ENCODE peak calls at places on chromosomes 11 and 22, in six cellular contexts. X is upper lobe of right lung, F is small intestine, B is fibroblast of lung, S is gastrocnemius medialis, N is astrocyte. W is an unnamed sample.

GRCh38 chr11:117903505-117904382 is 25.5 kb downstream of the TMPRSS13 start:
- DNase-seq in X (no peak), F (no peak), B (no peak), S (no peak), N (no peak), W (no peak)

GRCh38 chr11:132050577-132051180 is 680.3 kb downstream of the NTM start:
- DNase-seq in X (no peak), F (no peak), B (no peak), S (no peak), N (peak; percentile 57), W (no peak)

GRCh38 chr11:66727282-66727882 is 1.6 kb downstream of the SPTBN2 start:
- DNase-seq in X (no peak), F (peak; percentile 15), B (peak; percentile 5), S (no peak), N (peak; percentile 23), W (no peak)

GRCh38 chr22:35399114-35399677 is 744 bp upstream of the MCM5 start:
- DNase-seq in X (no peak), F (no peak), B (no peak), S (no peak), N (no peak), W (no peak)

GRCh38 chr11:108890482-108891092 is 225.7 kb downstream of the DDX10 start:
- DNase-seq in X (no peak), F (no peak), B (peak; percentile 34), S (no peak), N (no peak), W (no peak)

GRCh38 chr22:27460596-27461347 is 340.8 kb downstream of the MN1 start:
- DNase-seq in X (no peak), F (no peak), B (peak; percentile 40), S (peak; percentile 29), N (peak; percentile 85), W (no peak)

GRCh38 chr11:108498046-108498815 is at the start of gene POGLUT3:
- DNase-seq in X (peak; percentile 81), F (peak; percentile 27), B (peak; percentile 58), S (peak; percentile 18), N (peak; percentile 50), W (no peak)

GRCh38 chr11:103812680-103813079 is 223.8 kb upstream of the DDI1 start:
- DNase-seq in X (no peak), F (no peak), B (no peak), S (no peak), N (no peak), W (no peak)

GRCh38 chr11:44978961-44979331 is 28.3 kb upstream of the TP53I11 start:
- DNase-seq in X (no peak), F (peak; percentile 80), B (no peak), S (no peak), N (no peak), W (no peak)

GRCh38 chr11:103924166-103925013 is 112.0 kb upstream of the DDI1 start:
- DNase-seq in X (no peak), F (no peak), B (no peak), S (no peak), N (peak; percentile 47), W (no peak)

GRCh38 chr22:29207231-29207550 is 1.5 kb downstream of the EMID1 start:
- DNase-seq in X (no peak), F (no peak), B (no peak), S (no peak), N (no peak), W (no peak)

GRCh38 chr11:7537260-7537659 is 23.5 kb downstream of the PPFIBP2 start:
- DNase-seq in X (no peak), F (no peak), B (no peak), S (no peak), N (no peak), W (no peak)

GRCh38 chr22:22942511-22943329 is 55.1 kb downstream of the IGLL5 start:
- DNase-seq in X (peak; percentile 67), F (peak; percentile 37), B (peak; percentile 56), S (no peak), N (peak; percentile 14), W (no peak)

GRCh38 chr11:79768343-79768742 is 327.5 kb upstream of the TENM4 start:
- DNase-seq in X (no peak), F (peak; percentile 77), B (no peak), S (no peak), N (no peak), W (no peak)

GRCh38 chr22:30637701-30638114 is 2.1 kb downstream of the SLC35E4 start:
- DNase-seq in X (no peak), F (no peak), B (no peak), S (no peak), N (no peak), W (no peak)

GRCh38 chr22:28023036-28023435 is 104.0 kb upstream of the PITPNB start:
- DNase-seq in X (peak; percentile 39), F (no peak), B (no peak), S (no peak), N (no peak), W (no peak)

GRCh38 chr11:100925935-100926334 is 203.7 kb downstream of the PGR start:
- DNase-seq in X (no peak), F (peak; percentile 26), B (peak; percentile 80), S (no peak), N (peak; percentile 89), W (no peak)

GRCh38 chr11:92399702-92400101 is 175.1 kb downstream of the FAT3 start:
- DNase-seq in X (no peak), F (no peak), B (no peak), S (no peak), N (no peak), W (no peak)

GRCh38 chr22:26574001-26574723 is 15.8 kb downstream of the TPST2 start:
- DNase-seq in X (no peak), F (no peak), B (no peak), S (no peak), N (no peak), W (no peak)

GRCh38 chr11:31995525-31996123 is 95.2 kb upstream of the RCN1 start:
- DNase-seq in X (no peak), F (peak; percentile 51), B (peak; percentile 41), S (no peak), N (no peak), W (no peak)

GRCh38 chr22:43160497-43161126 is 9.3 kb downstream of the TSPO start:
- DNase-seq in X (no peak), F (no peak), B (no peak), S (no peak), N (no peak), W (no peak)

GRCh38 chr11:112363527-112363926 is 102.9 kb upstream of the PLET1 start:
- DNase-seq in X (no peak), F (no peak), B (peak; percentile 77), S (no peak), N (peak; percentile 26), W (no peak)

GRCh38 chr22:19143212-19143611 is 1.2 kb downstream of the ESS2 start:
- DNase-seq in X (no peak), F (no peak), B (no peak), S (no peak), N (no peak), W (no peak)

GRCh38 chr11:71112454-71112853 is 139.9 kb downstream of the SHANK2 start:
- DNase-seq in X (no peak), F (peak; percentile 84), B (no peak), S (no peak), N (no peak), W (no peak)

GRCh38 chr11:85826096-85826855 is 15.3 kb upstream of the SYTL2 start:
- DNase-seq in X (no peak), F (peak; percentile 69), B (peak; percentile 44), S (no peak), N (no peak), W (no peak)

GRCh38 chr11:33801821-33802413 is 27.6 kb upstream of the FBXO3 start:
- DNase-seq in X (no peak), F (no peak), B (no peak), S (no peak), N (no peak), W (no peak)

GRCh38 chr11:64759722-64760719 is at the start of gene PYGM:
- DNase-seq in X (peak; percentile 71), F (no peak), B (peak; percentile 60), S (peak; percentile 98), N (no peak), W (no peak)

GRCh38 chr22:40423882-40424640 is 53.7 kb downstream of the SGSM3 start:
- DNase-seq in X (peak; percentile 9), F (no peak), B (no peak), S (peak; percentile 68), N (no peak), W (no peak)

GRCh38 chr11:68968306-68969255 is 12.2 kb downstream of the MRGPRD start:
- DNase-seq in X (peak; percentile 21), F (no peak), B (no peak), S (no peak), N (no peak), W (no peak)
- H3K27me3 ChIP-seq in X (no peaks in the 10 kb centered on the region), F (no peaks in the 10 kb centered on the region), B (peaks cover 17% of the 10 kb centered on the region), S (no peaks in the 10 kb centered on the region), N (peaks cover 24% of the 10 kb centered on the region), W (no peaks in the 10 kb centered on the region)

DNA sequence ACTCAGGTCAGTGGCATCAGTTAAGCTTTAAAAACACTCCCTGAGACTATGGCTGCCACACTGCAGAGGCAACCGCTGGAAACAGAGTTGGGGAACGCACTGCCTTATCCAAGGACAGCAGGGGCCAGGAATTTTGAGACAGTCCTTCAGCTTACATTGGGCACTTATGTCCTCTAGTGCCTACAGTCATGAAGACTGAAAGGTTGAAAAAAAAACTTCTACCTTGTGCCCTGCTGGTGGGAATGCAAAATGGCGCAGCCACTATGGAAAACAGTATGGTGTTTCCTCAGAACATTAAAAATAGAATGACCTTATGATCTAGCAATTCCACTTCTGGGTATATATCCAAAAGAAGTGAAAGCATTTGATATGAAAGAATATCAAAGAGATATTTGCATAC is 19.6 kb downstream of the DKK3 start:
- DNase-seq in X (peak; percentile 21), F (no peak), B (no peak), S (no peak), N (no peak), W (no peak)
- H3K4me1 ChIP-seq in X (peaks cover 9% of the 10 kb centered on the region), F (no peaks in the 10 kb centered on the region), B (peaks cover 55% of the 10 kb centered on the region), S (no peaks in the 10 kb centered on the region), N (peaks cover 69% of the 10 kb centered on the region), W (peaks cover 34% of the 10 kb centered on the region)

DNA sequence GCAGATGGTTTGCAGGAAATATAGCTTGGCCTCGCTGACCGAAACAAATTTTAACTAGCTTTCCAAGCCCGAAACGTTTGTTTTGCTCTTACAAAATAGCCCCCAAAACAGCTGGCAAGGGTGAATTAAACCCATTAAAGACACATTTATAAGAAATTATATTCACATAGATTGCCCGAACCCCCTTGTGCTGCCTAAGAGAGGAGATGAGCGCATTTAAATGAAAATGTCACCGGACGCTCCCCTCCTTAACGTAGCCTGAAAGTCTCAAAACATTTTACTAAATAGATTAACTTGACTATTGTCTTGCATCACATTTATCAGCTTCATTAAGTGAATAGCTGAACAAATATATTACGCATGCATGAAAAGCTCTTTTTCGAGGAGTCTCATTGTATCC is 3.9 kb upstream of the DBX1 start:
- DNase-seq in X (no peak), F (no peak), B (no peak), S (no peak), N (no peak), W (no peak)
- H3K27me3 ChIP-seq in X (peaks cover 95% of the 10 kb centered on the region), F (peaks cover 53% of the 10 kb centered on the region), B (peaks cover 73% of the 10 kb centered on the region), S (peaks cover 89% of the 10 kb centered on the region), N (peaks cover 75% of the 10 kb centered on the region), W (peaks cover 97% of the 10 kb centered on the region)

DNA sequence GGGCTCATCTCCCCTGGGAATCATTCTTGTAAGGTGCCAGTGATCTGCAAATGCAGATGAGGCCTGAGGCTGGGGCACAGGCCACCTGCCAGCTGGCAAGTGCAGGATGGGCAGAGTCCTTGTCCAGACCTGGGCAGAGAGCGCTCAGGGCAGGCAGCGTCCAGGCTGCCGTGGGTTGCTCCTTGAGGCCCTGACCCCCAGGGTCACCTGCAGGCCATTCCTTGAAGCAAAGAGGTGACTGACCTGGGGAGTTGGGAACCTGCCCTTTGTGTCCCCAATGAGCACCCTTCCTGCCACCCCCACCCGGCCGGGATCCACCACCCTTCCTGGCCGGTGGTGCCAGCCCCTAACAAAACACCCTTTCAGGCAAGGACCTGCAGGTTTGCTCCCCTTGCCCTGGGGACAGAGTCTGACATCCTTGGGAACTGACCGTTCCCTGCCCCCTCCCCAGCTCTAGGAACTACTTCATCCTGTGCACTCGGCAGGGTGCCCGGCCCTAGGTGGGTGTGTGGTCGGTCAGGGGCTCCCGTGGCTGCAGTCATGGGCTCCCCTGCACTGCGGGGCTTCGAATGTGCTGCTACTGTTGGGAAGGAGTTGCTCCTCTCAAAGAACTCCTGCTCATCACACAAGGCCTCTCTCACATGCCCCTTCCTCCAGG is 28.3 kb downstream of the DUSP8 start:
- DNase-seq in X (no peak), F (no peak), B (no peak), S (no peak), N (no peak), W (no peak)
- H3K4me1 ChIP-seq in X (peaks cover 24% of the 10 kb centered on the region), F (peaks cover 3% of the 10 kb centered on the region), B (no peaks in the 10 kb centered on the region), S (peaks cover 15% of the 10 kb centered on the region), N (no peaks in the 10 kb centered on the region), W (peaks cover 22% of the 10 kb centered on the region)

W was measured in esophagus squamous epithelium.